ENCODE peak calls at places on chromosomes 6 and 20, in seven cellular contexts. L is NCI-H345, U is hypothalamus, F is HS-27A, Z is left lobe of liver, C is AG09309, X is psoas muscle. Y is an unnamed sample.

GRCh38 chr6:16736856-16737255 is 24.4 kb downstream of the ATXN1 start:
- DNase-seq in C (no peak), U (no peak), F (no peak), L (no peak), Z (no peak), X (no peak), Y (no peak)

GRCh38 chr6:99822741-99823512 is 171.1 kb downstream of the MCHR2 start:
- DNase-seq in U (peak), X (no peak), C (peak), Z (no peak), F (peak), L (peak), Y (no peak)

GRCh38 chr6:117480651-117481050 is 1.8 kb upstream of the DCBLD1 start:
- DNase-seq in C (no peak), L (no peak), F (no peak), Z (no peak), X (no peak), U (no peak), Y (no peak)

GRCh38 chr6:43074847-43075741 is 1.0 kb upstream of the PTK7 start:
- DNase-seq in L (no peak), X (no peak), Z (no peak), C (peak), U (no peak), F (no peak), Y (no peak)

GRCh38 chr20:49262444-49262843 is 15.4 kb downstream of the ZNFX1 start:
- DNase-seq in X (no peak), U (no peak), F (no peak), C (no peak), Z (no peak), L (no peak), Y (no peak)

GRCh38 chr20:7496394-7497111 is 443.7 kb downstream of the HAO1 start:
- DNase-seq in Z (no peak), F (no peak), L (no peak), U (no peak), X (no peak), C (no peak), Y (no peak)

GRCh38 chr6:170497845-170498281 is 55.2 kb downstream of the PSMB1 start:
- DNase-seq in Z (no peak), F (no peak), X (no peak), C (no peak), L (peak), U (no peak), Y (no peak)

GRCh38 chr6:6581014-6581413 is 7.5 kb upstream of the LY86 start:
- DNase-seq in C (no peak), F (no peak), U (no peak), X (no peak), Z (no peak), L (no peak), Y (no peak)

GRCh38 chr6:132967871-132968270 is 153.5 kb downstream of the RPS12 start:
- DNase-seq in U (no peak), Z (no peak), L (no peak), C (no peak), X (no peak), F (no peak), Y (no peak)

GRCh38 chr6:4553387-4553786 is 222.8 kb upstream of the CDYL start:
- DNase-seq in F (no peak), L (no peak), Z (no peak), U (no peak), X (no peak), C (no peak), Y (no peak)

GRCh38 chr20:45911486-45912343 is at the start of gene PLTP:
- DNase-seq in U (peak), X (peak), C (no peak), Z (no peak), F (no peak), L (peak), Y (peak)

GRCh38 chr20:49104365-49104648 is 58.2 kb downstream of the CSE1L start:
- DNase-seq in U (no peak), C (no peak), Z (no peak), F (no peak), X (no peak), L (peak), Y (no peak)

GRCh38 chr6:41428402-41428994 is 93.1 kb downstream of the NCR2 start:
- DNase-seq in U (no peak), L (no peak), C (peak), F (no peak), X (no peak), Z (no peak), Y (no peak)

GRCh38 chr6:1321715-1322114 is 9.8 kb downstream of the FOXQ1 start:
- DNase-seq in C (peak), U (no peak), L (no peak), X (no peak), Z (no peak), F (no peak), Y (no peak)

GRCh38 chr20:53839423-53840176 is 230.8 kb downstream of the BCAS1 start:
- DNase-seq in L (no peak), U (no peak), C (no peak), Z (no peak), X (no peak), F (no peak), Y (no peak)

GRCh38 chr6:1436334-1437306 is 47.2 kb downstream of the FOXF2 start:
- DNase-seq in C (peak), U (no peak), X (no peak), Z (peak), F (peak), L (peak), Y (peak)

GRCh38 chr6:8279094-8279805 is 156.1 kb downstream of the SLC35B3 start:
- DNase-seq in X (no peak), F (no peak), L (no peak), U (no peak), C (no peak), Z (no peak), Y (no peak)

GRCh38 chr6:29758761-29759160 is 35.5 kb downstream of the HLA-F start:
- DNase-seq in U (no peak), Z (no peak), L (no peak), F (no peak), X (no peak), C (no peak), Y (no peak)

GRCh38 chr20:30505566-30505965 is 751.9 kb upstream of the DEFB115 start:
- DNase-seq in U (no peak), L (no peak), F (no peak), C (no peak), X (no peak), Z (no peak), Y (no peak)

GRCh38 chr6:90039911-90040310 is 145.6 kb downstream of the GJA10 start:
- DNase-seq in C (peak), U (no peak), F (no peak), L (no peak), X (no peak), Z (no peak), Y (no peak)

GRCh38 chr20:59850018-59850641 is 83.3 kb downstream of the SYCP2 start:
- DNase-seq in L (peak), X (no peak), F (no peak), U (no peak), Z (no peak), C (no peak), Y (no peak)

GRCh38 chr20:36173451-36173933 is 19.0 kb downstream of the EPB41L1 start:
- DNase-seq in C (no peak), L (no peak), F (no peak), U (peak), Z (no peak), X (no peak), Y (peak)

GRCh38 chr6:80956898-80957297 is 795.6 kb downstream of the TENT5A start:
- DNase-seq in F (no peak), C (no peak), Z (no peak), L (no peak), X (no peak), U (no peak), Y (no peak)

GRCh38 chr6:29816030-29816429 is 11.6 kb upstream of the HLA-G start:
- DNase-seq in Z (no peak), F (no peak), C (no peak), X (no peak), L (no peak), U (no peak), Y (no peak)

GRCh38 chr20:36305602-36306556 is at the start of gene DLGAP4:
- DNase-seq in F (no peak), C (no peak), X (no peak), L (no peak), Z (no peak), U (no peak), Y (no peak)

GRCh38 chr20:15619341-15619740 is 953.9 kb downstream of the KIF16B start:
- DNase-seq in C (no peak), F (no peak), U (no peak), X (no peak), Z (no peak), L (no peak), Y (no peak)

GRCh38 chr6:143205983-143206382 is 145.3 kb downstream of the AIG1 start:
- DNase-seq in U (no peak), F (no peak), X (no peak), Z (no peak), L (no peak), C (no peak), Y (no peak)

GRCh38 chr6:12345694-12346058 is 55.5 kb downstream of the EDN1 start:
- DNase-seq in Z (no peak), L (no peak), C (no peak), F (no peak), X (no peak), U (no peak), Y (no peak)